ENCODE peak calls at places on chromosomes 7 and 10, in five cellular contexts. H, F, W, Z and J are unnamed samples.

GRCh38 chr7:140223515-140224221 is 46.9 kb upstream of the KDM7A start:
- DNase-seq in H (no peak), F (no peak), W (no peak), Z (no peak), J (no peak)

GRCh38 chr7:45624392-45624760 is 50.2 kb downstream of the ADCY1 start:
- DNase-seq in H (no peak), F (no peak), W (no peak), Z (no peak), J (no peak)

GRCh38 chr10:21265622-21266021 is 259.9 kb downstream of the SKIDA1 start:
- DNase-seq in H (no peak), F (no peak), W (no peak), Z (peak), J (no peak)

GRCh38 chr7:115087437-115087836 is 165.5 kb downstream of the MDFIC start:
- DNase-seq in H (no peak), F (no peak), W (peak), Z (peak), J (no peak)

GRCh38 chr10:73585223-73585784 is 5.8 kb downstream of the USP54 start:
- DNase-seq in H (no peak), F (no peak), W (no peak), Z (no peak), J (no peak)

GRCh38 chr10:46096909-46097575 is 51.0 kb upstream of the MSMB start:
- DNase-seq in H (peak), F (no peak), W (no peak), Z (no peak), J (no peak)

GRCh38 chr10:62851449-62851848 is 35.3 kb upstream of the EGR2 start:
- DNase-seq in H (no peak), F (no peak), W (no peak), Z (peak), J (no peak)

GRCh38 chr7:151174246-151175046 is 7.0 kb upstream of the GBX1 start:
- DNase-seq in H (no peak), F (no peak), W (no peak), Z (no peak), J (no peak)

GRCh38 chr7:143419880-143420279 is 11.2 kb upstream of the EPHA1 start:
- DNase-seq in H (no peak), F (no peak), W (no peak), Z (no peak), J (no peak)

GRCh38 chr10:48456361-48456804 is 148.5 kb downstream of the ARHGAP22 start:
- DNase-seq in H (peak), F (peak), W (no peak), Z (no peak), J (no peak)

GRCh38 chr10:112182808-112183328 is 697 bp downstream of the GPAM start:
- DNase-seq in H (no peak), F (no peak), W (no peak), Z (no peak), J (no peak)

GRCh38 chr7:139118234-139118802 is 8.8 kb upstream of the ZC3HAV1 start:
- DNase-seq in H (no peak), F (no peak), W (no peak), Z (peak), J (no peak)

GRCh38 chr7:17781491-17782215 is 158.6 kb downstream of the SNX13 start:
- DNase-seq in H (no peak), F (no peak), W (peak), Z (no peak), J (no peak)

GRCh38 chr7:139981533-139981932 is 81.2 kb downstream of the PARP12 start:
- DNase-seq in H (no peak), F (no peak), W (no peak), Z (no peak), J (no peak)

GRCh38 chr7:85773116-85773783 is 586.4 kb upstream of the SEMA3D start:
- DNase-seq in H (no peak), F (no peak), W (peak), Z (no peak), J (peak)
- H3K4me3 ChIP-seq in H (no peak), F (no peak), W (no peak), Z (no peak), J (no peak)

DNA sequence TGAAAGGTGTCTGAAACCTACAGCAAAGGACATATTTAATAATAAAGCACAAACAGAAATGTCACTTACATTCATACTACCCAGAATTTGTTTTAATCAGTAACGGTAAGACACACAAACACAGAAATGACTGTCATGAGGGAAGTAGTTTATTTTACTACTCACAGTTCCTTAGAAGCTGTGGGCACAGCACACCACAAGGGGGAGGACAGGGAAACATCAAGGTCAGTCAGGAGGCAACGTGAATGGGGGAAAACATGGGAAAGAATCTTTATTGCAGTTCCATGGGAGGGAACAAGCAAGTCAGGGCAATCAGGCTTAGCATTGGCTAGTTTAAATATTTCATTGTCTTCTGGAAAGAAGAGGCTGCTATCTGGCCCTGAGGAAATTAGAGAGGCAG is 123.8 kb upstream of the PDSS1 start:
- DNase-seq in H (no peak), F (no peak), W (no peak), Z (peak), J (no peak)
- TF ChIP-seq CTCF in H (no peak), F (no peak), W (no peak), Z (no peak), J (peak)

DNA sequence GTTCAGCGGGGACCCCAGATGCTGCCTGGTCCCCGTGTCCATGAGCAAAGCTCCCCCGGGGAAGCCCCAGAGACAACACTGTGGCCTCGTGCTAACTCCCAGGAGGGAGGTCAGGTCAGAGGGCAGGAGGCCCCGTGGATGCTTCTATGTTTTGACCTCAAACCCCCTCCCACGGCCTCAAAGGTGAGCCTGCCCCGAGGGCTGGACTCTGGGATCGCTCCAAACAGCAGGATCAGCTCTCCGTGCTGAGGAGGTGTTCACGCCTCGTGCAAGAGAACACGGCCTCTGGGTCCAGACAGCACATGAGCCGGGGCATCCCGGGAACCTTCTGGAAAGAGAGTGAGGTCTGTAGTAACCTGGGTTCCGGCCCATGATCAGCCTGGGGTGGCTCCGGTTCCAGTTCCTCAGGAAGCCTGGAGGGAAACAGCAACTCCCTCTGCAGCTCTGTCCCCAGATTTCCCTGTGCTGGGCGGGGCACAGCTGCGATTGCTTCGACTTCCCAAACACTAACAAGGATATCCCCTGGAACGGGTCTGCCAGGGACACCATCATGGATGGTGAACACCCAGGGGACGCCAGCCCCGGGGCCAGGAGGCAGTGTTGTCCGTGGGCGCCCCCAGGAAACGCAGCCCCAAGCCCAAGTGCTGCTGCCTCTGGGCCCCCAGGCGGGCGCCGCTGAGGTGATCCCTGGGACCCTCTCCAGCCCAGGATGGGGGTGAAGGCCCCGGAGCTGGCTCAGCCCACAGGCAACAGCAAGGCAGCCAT is 18.0 kb upstream of the INPP5A start:
- DNase-seq in H (no peak), F (peak), W (no peak), Z (no peak), J (no peak)
- H3K4me3 ChIP-seq in H (no peak), F (no peak), W (no peak), Z (no peak), J (no peak)

GRCh38 chr10:16856567-16856966 is 39.3 kb upstream of the RSU1 start:
- DNase-seq in H (peak), F (no peak), W (no peak), Z (no peak), J (no peak)

GRCh38 chr10:16856092-16856491 is 38.9 kb upstream of the RSU1 start:
- DNase-seq in H (no peak), F (no peak), W (no peak), Z (no peak), J (no peak)

GRCh38 chr10:16854623-16855022 is 37.4 kb upstream of the RSU1 start:
- DNase-seq in H (no peak), F (no peak), W (no peak), Z (peak), J (no peak)

GRCh38 chr10:16853809-16854208 is 36.6 kb upstream of the RSU1 start:
- DNase-seq in H (no peak), F (no peak), W (no peak), Z (no peak), J (no peak)

DNA sequence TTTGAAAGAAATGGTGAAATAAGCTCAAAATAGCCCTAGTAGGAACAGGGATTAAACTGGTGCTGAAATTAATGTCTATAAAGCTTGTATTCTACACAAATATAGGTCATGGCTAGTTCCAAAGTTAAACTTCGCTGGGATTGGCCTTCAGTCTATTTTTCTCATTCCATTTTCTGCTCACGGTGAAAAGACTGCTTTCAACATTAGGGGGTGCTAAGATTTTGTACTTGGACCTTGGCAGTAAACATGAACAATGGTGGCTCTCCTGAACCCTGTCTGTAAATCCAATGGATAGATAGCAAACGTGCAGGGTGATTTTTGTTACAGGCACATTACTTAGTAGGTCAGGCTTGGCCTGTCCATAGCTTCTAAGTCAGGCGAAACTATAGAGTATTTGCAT is 36.0 kb upstream of the RSU1 start:
- DNase-seq in H (no peak), F (no peak), W (no peak), Z (peak), J (no peak)
- TF ChIP-seq CTCF in H (peak), F (peak), W (peak), Z (peak), J (peak)

DNA sequence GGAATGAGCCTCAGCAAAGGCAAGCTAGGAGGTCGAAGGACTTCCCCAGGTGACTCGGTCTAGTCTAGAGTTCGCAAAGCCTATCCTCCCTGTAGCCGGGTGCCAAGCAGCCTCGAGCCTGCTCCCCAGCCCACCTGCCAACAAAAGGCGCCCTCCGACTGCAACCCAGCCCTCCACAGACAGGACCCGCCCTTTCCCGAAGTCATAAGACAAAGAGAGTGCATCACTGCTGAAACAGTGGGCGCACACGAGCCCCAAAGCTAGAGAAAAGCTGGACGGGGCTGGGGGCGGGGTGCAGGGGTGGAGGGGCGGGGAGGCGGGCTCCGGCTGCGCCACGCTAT is 667 bp upstream of the COL1A2 start:
- DNase-seq in H (no peak), F (peak), W (no peak), Z (no peak), J (no peak)
- H3K4me3 ChIP-seq in H (no peak), F (peak), W (peak), Z (no peak), J (peak)

GRCh38 chr7:100477871-100478248 is 1.2 kb downstream of the TSC22D4 start:
- DNase-seq in H (no peak), F (no peak), W (no peak), Z (no peak), J (no peak)

GRCh38 chr7:100476108-100476780 is 2.8 kb downstream of the TSC22D4 start:
- DNase-seq in H (no peak), F (peak), W (no peak), Z (no peak), J (no peak)

GRCh38 chr7:100478966-100479660 is at the start of gene TSC22D4:
- DNase-seq in H (peak), F (peak), W (peak), Z (peak), J (peak)

GRCh38 chr7:100475549-100475948 is 3.5 kb downstream of the TSC22D4 start:
- DNase-seq in H (no peak), F (peak), W (no peak), Z (no peak), J (no peak)

GRCh38 chr7:100476903-100477870 is 1.8 kb downstream of the TSC22D4 start:
- DNase-seq in H (no peak), F (no peak), W (no peak), Z (no peak), J (no peak)
- TF ChIP-seq CTCF in H (no peak), F (peak), W (peak), Z (no peak), J (peak)

DNA sequence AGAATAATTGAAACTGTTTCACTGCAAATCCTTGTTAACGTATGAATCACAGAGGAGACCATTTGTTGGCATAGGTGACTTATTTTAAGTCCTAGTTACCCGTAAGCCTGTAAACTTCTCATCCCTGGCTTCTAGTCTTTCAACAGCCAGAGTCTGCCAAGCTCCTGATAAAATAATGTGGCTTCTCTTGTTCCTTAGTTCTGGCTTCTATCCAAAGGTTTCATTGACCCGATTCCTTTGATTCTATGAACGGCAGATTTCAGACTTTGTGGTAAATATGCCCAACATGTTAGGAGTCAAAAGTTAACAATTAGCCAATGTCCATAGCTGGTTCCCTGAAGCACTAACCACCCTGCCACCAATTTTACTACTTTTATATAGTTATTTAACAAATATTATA is 23.3 kb downstream of the DNAH11 start:
- DNase-seq in H (no peak), F (no peak), W (no peak), Z (no peak), J (no peak)
- H3K4me3 ChIP-seq in H (no peak), F (no peak), W (no peak), Z (no peak), J (no peak)

GRCh38 chr10:118259288-118259906 is 82.7 kb downstream of the FAM204A start:
- DNase-seq in H (peak), F (no peak), W (no peak), Z (peak), J (no peak)
- TF ChIP-seq CTCF in H (peak), F (peak), W (peak), Z (peak), J (peak)

DNA sequence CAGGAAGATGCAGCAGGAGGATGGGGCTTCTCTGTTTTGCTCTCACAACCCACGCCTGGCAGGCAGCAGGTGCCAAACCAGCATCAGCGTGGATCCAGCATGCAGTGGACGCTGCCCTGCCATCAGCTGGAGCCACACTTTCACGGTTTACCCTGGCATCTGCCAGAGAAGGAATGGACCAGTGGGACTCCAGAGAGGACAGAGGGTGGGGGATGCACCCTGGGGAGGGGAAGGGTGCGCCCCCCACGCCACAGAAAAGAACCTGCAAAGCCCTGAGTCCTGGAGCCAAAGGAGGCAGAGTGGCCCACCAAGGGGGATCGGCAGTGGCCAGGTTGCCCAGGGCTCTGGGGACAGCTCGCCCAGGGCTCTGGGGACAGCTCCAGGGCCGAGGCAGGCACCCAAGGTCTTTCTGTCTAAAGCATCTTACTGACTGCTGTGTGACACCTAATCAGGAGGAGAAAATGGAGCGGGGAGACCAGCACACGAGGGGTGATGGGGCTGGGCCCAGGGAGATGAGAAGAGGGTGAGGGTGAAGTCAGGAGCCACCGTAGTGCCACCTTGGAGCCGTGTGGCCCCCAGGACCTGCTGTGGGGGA is 225.1 kb downstream of the DNAJB6 start:
- DNase-seq in H (no peak), F (no peak), W (no peak), Z (no peak), J (no peak)
- H3K4me3 ChIP-seq in H (no peak), F (no peak), W (no peak), Z (no peak), J (no peak)